ENCODE peak calls at places on chromosomes 2 and 18, in nine cellular contexts. One of them, this sample, is unnamed.

GRCh38 chr2:8416836-8417832 is 264.7 kb upstream of the ID2 start:
- DNase-seq in HS-27A: no peak
- DNase-seq in islet precursor cell: peak; percentile 44
- DNase-seq in H4: no peak
- DNase-seq in GM13977: no peak
- DNase-seq in ACHN: no peak
- DNase-seq in foreskin keratinocyte: no peak
- DNase-seq in CD8-positive, alpha-beta T cell: no peak
- DNase-seq in pons: no peak
- DNase-seq in this sample: no peak

GRCh38 chr18:43883886-43884285 is 606.6 kb upstream of the SYT4 start:
- DNase-seq in HS-27A: no peak
- DNase-seq in islet precursor cell: no peak
- DNase-seq in H4: no peak
- DNase-seq in GM13977: no peak
- DNase-seq in ACHN: no peak
- DNase-seq in foreskin keratinocyte: no peak
- DNase-seq in CD8-positive, alpha-beta T cell: no peak
- DNase-seq in pons: no peak
- DNase-seq in this sample: no peak

GRCh38 chr2:27833931-27834330 is 56.3 kb downstream of the RBKS start:
- DNase-seq in HS-27A: no peak
- DNase-seq in islet precursor cell: peak; percentile 73
- DNase-seq in H4: no peak
- DNase-seq in GM13977: no peak
- DNase-seq in ACHN: peak; percentile 29
- DNase-seq in foreskin keratinocyte: no peak
- DNase-seq in CD8-positive, alpha-beta T cell: no peak
- DNase-seq in pons: no peak
- DNase-seq in this sample: no peak

GRCh38 chr2:118169359-118170005 is 81.2 kb downstream of the INSIG2 start:
- DNase-seq in HS-27A: peak; percentile 68
- DNase-seq in islet precursor cell: no peak
- DNase-seq in H4: no peak
- DNase-seq in GM13977: no peak
- DNase-seq in ACHN: no peak
- DNase-seq in foreskin keratinocyte: no peak
- DNase-seq in CD8-positive, alpha-beta T cell: no peak
- DNase-seq in pons: no peak
- DNase-seq in this sample: no peak

GRCh38 chr2:240510513-240511210 is 47.1 kb downstream of the ANKMY1 start:
- DNase-seq in HS-27A: no peak
- DNase-seq in islet precursor cell: peak; percentile 44
- DNase-seq in H4: peak; percentile 2
- DNase-seq in GM13977: no peak
- DNase-seq in ACHN: no peak
- DNase-seq in foreskin keratinocyte: no peak
- DNase-seq in CD8-positive, alpha-beta T cell: no peak
- DNase-seq in pons: no peak
- DNase-seq in this sample: no peak

GRCh38 chr2:10306901-10307463 is 4.3 kb downstream of the HPCAL1 start:
- DNase-seq in HS-27A: no peak
- DNase-seq in islet precursor cell: no peak
- DNase-seq in H4: no peak
- DNase-seq in GM13977: no peak
- DNase-seq in ACHN: no peak
- DNase-seq in foreskin keratinocyte: no peak
- DNase-seq in CD8-positive, alpha-beta T cell: peak; percentile 36
- DNase-seq in pons: no peak
- DNase-seq in this sample: no peak

GRCh38 chr2:8152392-8153257 is 529.2 kb upstream of the ID2 start:
- DNase-seq in HS-27A: no peak
- DNase-seq in islet precursor cell: no peak
- DNase-seq in H4: no peak
- DNase-seq in GM13977: peak; percentile 77
- DNase-seq in ACHN: no peak
- DNase-seq in foreskin keratinocyte: no peak
- DNase-seq in CD8-positive, alpha-beta T cell: no peak
- DNase-seq in pons: no peak
- DNase-seq in this sample: peak; percentile 80

GRCh38 chr18:9017900-9018217 is 84.6 kb upstream of the NDUFV2 start:
- DNase-seq in HS-27A: peak; percentile 29
- DNase-seq in islet precursor cell: no peak
- DNase-seq in H4: peak; percentile 69
- DNase-seq in GM13977: no peak
- DNase-seq in ACHN: no peak
- DNase-seq in foreskin keratinocyte: no peak
- DNase-seq in CD8-positive, alpha-beta T cell: no peak
- DNase-seq in pons: peak; percentile 21
- DNase-seq in this sample: no peak

GRCh38 chr2:113202305-113203216 is 28.8 kb downstream of the PSD4 start:
- DNase-seq in HS-27A: no peak
- DNase-seq in islet precursor cell: no peak
- DNase-seq in H4: no peak
- DNase-seq in GM13977: no peak
- DNase-seq in ACHN: no peak
- DNase-seq in foreskin keratinocyte: no peak
- DNase-seq in CD8-positive, alpha-beta T cell: no peak
- DNase-seq in pons: no peak
- DNase-seq in this sample: no peak

GRCh38 chr18:72840109-72840508 is 27.7 kb downstream of the NETO1 start:
- DNase-seq in HS-27A: no peak
- DNase-seq in islet precursor cell: no peak
- DNase-seq in H4: no peak
- DNase-seq in GM13977: no peak
- DNase-seq in ACHN: no peak
- DNase-seq in foreskin keratinocyte: no peak
- DNase-seq in CD8-positive, alpha-beta T cell: no peak
- DNase-seq in pons: no peak
- DNase-seq in this sample: no peak

GRCh38 chr18:62814114-62814759 is 98.9 kb downstream of the PHLPP1 start:
- DNase-seq in HS-27A: no peak
- DNase-seq in islet precursor cell: no peak
- DNase-seq in H4: no peak
- DNase-seq in GM13977: no peak
- DNase-seq in ACHN: no peak
- DNase-seq in foreskin keratinocyte: no peak
- DNase-seq in CD8-positive, alpha-beta T cell: no peak
- DNase-seq in pons: no peak
- DNase-seq in this sample: no peak

This sample was measured in GM12865.